ENCODE peak calls at places on chromosomes 3 and 15, in eight cellular contexts. E is lung, D is WTC11, U is AG04450, G is brain microvascular endothelial cell, L is HL-60, F is mucosa of descending colon, Y is psoas muscle. X is an unnamed sample.

GRCh38 chr3:65596511-65597224 is 442.1 kb downstream of the MAGI1 start:
- DNase-seq in F (no peak), D (no peak), G (no peak), L (no peak), U (no peak), E (no peak), Y (no peak), X (no peak)

GRCh38 chr3:27632431-27633223 is 89.5 kb downstream of the EOMES start:
- DNase-seq in Y (peak), U (peak), E (peak), G (peak), D (peak), F (peak), L (no peak), X (peak)

GRCh38 chr3:105758451-105758850 is 110.4 kb downstream of the CBLB start:
- DNase-seq in Y (no peak), U (no peak), G (no peak), E (no peak), D (no peak), F (no peak), L (no peak), X (no peak)

GRCh38 chr15:58760385-58761009 is 10.6 kb upstream of the MINDY2 start:
- DNase-seq in L (no peak), D (no peak), Y (no peak), E (no peak), U (no peak), F (no peak), G (no peak), X (no peak)

GRCh38 chr3:28726840-28727239 is 378.2 kb upstream of the AZI2 start:
- DNase-seq in F (peak), L (peak), D (peak), Y (peak), E (peak), U (no peak), G (peak), X (no peak)

GRCh38 chr15:76987896-76988860 is 6.7 kb upstream of the PSTPIP1 start:
- DNase-seq in F (peak), U (no peak), E (no peak), Y (peak), G (no peak), D (peak), L (peak), X (peak)

GRCh38 chr3:170132335-170132734 is 49.2 kb downstream of the PHC3 start:
- DNase-seq in D (no peak), G (no peak), F (no peak), U (no peak), L (no peak), Y (no peak), E (no peak), X (no peak)

GRCh38 chr15:52805351-52806283 is 15.5 kb upstream of the ONECUT1 start:
- DNase-seq in D (peak), L (no peak), Y (no peak), G (no peak), E (no peak), F (peak), U (no peak), X (no peak)

GRCh38 chr3:10517616-10518015 is 12.2 kb upstream of the ATP2B2 start:
- DNase-seq in G (no peak), Y (no peak), E (no peak), L (no peak), U (no peak), F (no peak), D (no peak), X (peak)

GRCh38 chr15:58472821-58473581 is 41.2 kb downstream of the LIPC start:
- DNase-seq in D (no peak), Y (no peak), G (no peak), F (no peak), U (no peak), L (no peak), E (no peak), X (no peak)

GRCh38 chr3:86029590-86029989 is 961.4 kb downstream of the VGLL3 start:
- DNase-seq in G (no peak), L (no peak), D (no peak), Y (no peak), F (no peak), E (no peak), U (no peak), X (no peak)

GRCh38 chr15:38864122-38864521 is 299.5 kb upstream of the RASGRP1 start:
- DNase-seq in F (no peak), L (no peak), G (no peak), Y (no peak), D (no peak), E (no peak), U (no peak), X (no peak)

GRCh38 chr3:11558002-11558401 is 85.7 kb downstream of the VGLL4 start:
- DNase-seq in Y (no peak), G (peak), D (no peak), L (no peak), U (no peak), F (no peak), E (no peak), X (no peak)

GRCh38 chr15:33600161-33600560 is 289.4 kb downstream of the RYR3 start:
- DNase-seq in U (no peak), E (no peak), L (no peak), Y (no peak), G (no peak), D (no peak), F (no peak), X (no peak)

GRCh38 chr3:183991403-183991802 is 26.3 kb downstream of the ABCC5 start:
- DNase-seq in Y (no peak), F (no peak), U (no peak), E (no peak), D (no peak), G (no peak), L (no peak), X (no peak)

GRCh38 chr3:160544837-160545236 is 20.5 kb downstream of the KPNA4 start:
- DNase-seq in G (no peak), L (no peak), F (no peak), U (no peak), E (no peak), D (no peak), Y (no peak), X (no peak)

GRCh38 chr3:64104691-64105101 is 81.4 kb upstream of the PSMD6 start:
- DNase-seq in U (no peak), Y (no peak), D (no peak), F (no peak), G (no peak), L (no peak), E (no peak), X (no peak)

GRCh38 chr3:186705882-186706780 is 11.0 kb upstream of the KNG1 start:
- DNase-seq in F (no peak), L (no peak), E (no peak), D (no peak), Y (no peak), G (no peak), U (no peak), X (no peak)

GRCh38 chr3:194107126-194107525 is 28.8 kb upstream of the HES1 start:
- DNase-seq in L (no peak), Y (no peak), U (no peak), G (no peak), F (no peak), E (no peak), D (no peak), X (no peak)

GRCh38 chr3:65581313-65581712 is 457.4 kb downstream of the MAGI1 start:
- DNase-seq in G (no peak), F (no peak), Y (no peak), E (no peak), L (no peak), D (no peak), U (no peak), X (no peak)

GRCh38 chr3:133837487-133838295 is 32.1 kb downstream of the SRPRB start:
- DNase-seq in L (no peak), D (no peak), E (no peak), F (no peak), Y (no peak), G (no peak), U (no peak), X (no peak)

GRCh38 chr3:141430326-141430725 is 56.5 kb upstream of the RASA2 start:
- DNase-seq in F (no peak), Y (no peak), D (no peak), G (no peak), L (no peak), U (no peak), E (no peak), X (no peak)

GRCh38 chr3:178001670-178002101 is 534.5 kb upstream of the KCNMB2 start:
- DNase-seq in U (no peak), L (no peak), Y (no peak), F (no peak), E (no peak), D (no peak), G (no peak), X (no peak)

GRCh38 chr15:37102315-37103021 is 2.1 kb upstream of the MEIS2 start:
- DNase-seq in E (no peak), D (peak), L (no peak), F (no peak), Y (no peak), G (no peak), U (no peak), X (peak)

GRCh38 chr3:63051920-63052319 is 176.7 kb upstream of the CADPS start:
- DNase-seq in D (peak), G (peak), F (no peak), U (no peak), Y (no peak), L (no peak), E (no peak), X (no peak)

GRCh38 chr15:42157981-42158765 is 1.7 kb upstream of the PLA2G4F start:
- DNase-seq in D (no peak), G (peak), L (no peak), U (peak), E (no peak), Y (no peak), F (no peak), X (no peak)

GRCh38 chr3:38960953-38961622 is 90.7 kb downstream of the SCN11A start:
- DNase-seq in E (peak), U (no peak), L (peak), F (no peak), D (peak), Y (no peak), G (peak), X (no peak)

GRCh38 chr3:17023006-17023664 is 138.4 kb downstream of the PLCL2 start:
- DNase-seq in U (no peak), D (no peak), F (no peak), E (no peak), Y (no peak), L (no peak), G (no peak), X (no peak)

GRCh38 chr15:85289677-85290365 is 90.6 kb upstream of the AKAP13 start:
- DNase-seq in U (no peak), G (peak), D (no peak), Y (peak), E (peak), L (no peak), F (no peak), X (no peak)

GRCh38 chr3:179146911-179147570 is 1.1 kb upstream of the PIK3CA start:
- DNase-seq in Y (no peak), F (no peak), D (no peak), E (no peak), L (peak), U (no peak), G (peak), X (no peak)

GRCh38 chr3:18098960-18099587 is 326.1 kb downstream of the SATB1 start:
- DNase-seq in F (no peak), E (no peak), U (peak), Y (no peak), L (no peak), G (peak), D (no peak), X (no peak)

GRCh38 chr3:11053926-11054503 is 61.5 kb downstream of the SLC6A1 start:
- DNase-seq in G (no peak), U (no peak), F (no peak), L (no peak), D (no peak), Y (no peak), E (no peak), X (no peak)

GRCh38 chr3:23390446-23390845 is 187.3 kb downstream of the UBE2E2 start:
- DNase-seq in L (no peak), F (no peak), D (no peak), U (no peak), E (no peak), Y (no peak), G (no peak), X (no peak)

GRCh38 chr3:195013962-195014361 is 257.0 kb downstream of the XXYLT1 start:
- DNase-seq in G (no peak), L (no peak), E (no peak), Y (no peak), U (no peak), F (no peak), D (no peak), X (peak)

GRCh38 chr15:33540174-33540573 is 229.4 kb downstream of the RYR3 start:
- DNase-seq in D (no peak), G (no peak), E (no peak), L (no peak), U (no peak), Y (no peak), F (no peak), X (no peak)

GRCh38 chr3:126999383-126999782 is 16.5 kb downstream of the PLXNA1 start:
- DNase-seq in L (no peak), D (no peak), Y (no peak), E (no peak), G (no peak), F (no peak), U (no peak), X (no peak)

GRCh38 chr15:98854496-98854895 is 153.1 kb downstream of the PGPEP1L start:
- DNase-seq in F (no peak), G (no peak), Y (no peak), E (no peak), U (no peak), D (no peak), L (no peak), X (no peak)

GRCh38 chr15:98855067-98855814 is 152.4 kb downstream of the PGPEP1L start:
- DNase-seq in Y (no peak), G (no peak), U (no peak), L (no peak), D (no peak), E (no peak), F (no peak), X (no peak)

GRCh38 chr15:98853593-98854420 is 153.8 kb downstream of the PGPEP1L start:
- DNase-seq in Y (no peak), F (no peak), G (no peak), L (no peak), E (no peak), D (peak), U (no peak), X (peak)

GRCh38 chr15:98853161-98853560 is 154.4 kb downstream of the PGPEP1L start:
- DNase-seq in D (peak), Y (peak), F (peak), E (peak), U (peak), G (peak), L (peak), X (peak)

GRCh38 chr15:98850991-98851776 is 156.4 kb downstream of the PGPEP1L start:
- DNase-seq in D (peak), G (peak), Y (peak), L (peak), E (peak), F (peak), U (no peak), X (peak)
- TF ChIP-seq CTCF in D (peak), G (peak), Y (peak), L (peak), E (peak), F (peak), U (peak), X (peak)

DNA sequence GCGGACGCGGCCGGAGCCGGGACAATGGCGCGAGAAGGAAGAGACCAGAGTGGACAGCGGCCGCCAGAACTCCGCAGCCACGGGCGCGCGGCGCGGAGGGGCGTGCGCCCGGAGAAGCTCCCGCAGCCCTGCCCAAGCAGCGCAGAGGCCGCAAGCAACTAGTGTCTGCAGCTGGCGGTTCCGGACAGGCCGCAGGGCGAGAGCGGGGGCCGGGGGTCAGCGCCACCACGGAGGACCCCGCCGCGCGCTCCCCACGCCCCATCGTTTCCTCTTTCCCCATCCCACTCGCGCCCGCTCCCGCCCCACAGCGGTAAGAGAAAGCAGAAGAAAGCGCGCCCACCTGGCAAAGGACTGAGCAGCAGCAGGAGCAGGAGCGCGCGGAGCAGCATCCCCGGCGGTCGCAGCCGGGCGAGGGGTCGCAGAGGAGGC is 440 bp downstream of the PRTG start:
- DNase-seq in E (peak), G (peak), D (no peak), F (no peak), L (no peak), Y (no peak), U (no peak), X (peak)
- TF ChIP-seq CTCF in E (no peak), G (no peak), D (no peak), F (no peak), L (no peak), Y (no peak), U (no peak), X (no peak)

DNA sequence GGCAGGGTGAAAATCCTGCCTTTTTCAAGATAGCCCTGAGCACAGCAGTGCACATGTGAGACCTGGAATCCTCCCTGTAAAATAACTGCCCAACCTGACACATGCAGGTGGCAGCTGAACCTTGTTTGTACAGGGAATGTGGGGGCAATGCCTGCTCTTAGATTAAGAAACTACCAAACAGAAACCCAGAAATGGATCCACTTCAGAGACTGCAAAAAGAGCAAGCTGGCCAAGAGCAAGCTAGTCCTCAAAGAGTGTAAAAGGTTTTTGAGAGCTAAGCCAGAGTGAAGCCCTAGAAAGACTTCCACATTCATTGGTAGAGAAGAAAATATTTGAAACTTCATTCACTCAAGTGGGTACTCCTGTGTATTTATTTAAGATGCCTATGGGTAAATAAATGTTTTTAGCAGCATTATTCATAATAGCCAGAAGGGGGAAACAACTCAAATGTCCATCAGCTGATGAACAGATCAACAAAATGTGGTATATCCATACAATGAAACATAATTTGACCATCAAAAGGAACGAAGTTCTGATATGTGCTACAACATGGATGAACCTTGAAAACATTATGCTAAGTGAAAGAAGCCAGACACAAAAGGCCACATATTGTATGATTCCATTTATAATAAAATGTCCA is 96.0 kb upstream of the TSC22D2 start:
- DNase-seq in U (no peak), L (no peak), E (peak), F (no peak), Y (no peak), D (no peak), G (no peak), X (no peak)
- TF ChIP-seq CTCF in U (no peak), L (no peak), E (no peak), F (no peak), Y (no peak), D (no peak), G (no peak), X (no peak)

GRCh38 chr3:45035441-45036301 is 9.6 kb downstream of the CLEC3B start:
- DNase-seq in F (peak), D (peak), L (no peak), G (no peak), E (no peak), Y (peak), U (no peak), X (peak)
- TF ChIP-seq CTCF in F (no peak), D (no peak), L (no peak), G (peak), E (no peak), Y (no peak), U (peak), X (no peak)

GRCh38 chr15:45417303-45417950 is 39.1 kb upstream of the GATM start:
- DNase-seq in L (no peak), E (no peak), G (no peak), D (no peak), U (no peak), F (no peak), Y (no peak), X (no peak)

GRCh38 chr15:45409596-45409995 is 31.3 kb upstream of the GATM start:
- DNase-seq in U (no peak), Y (no peak), E (no peak), F (no peak), L (no peak), G (no peak), D (no peak), X (no peak)

DNA sequence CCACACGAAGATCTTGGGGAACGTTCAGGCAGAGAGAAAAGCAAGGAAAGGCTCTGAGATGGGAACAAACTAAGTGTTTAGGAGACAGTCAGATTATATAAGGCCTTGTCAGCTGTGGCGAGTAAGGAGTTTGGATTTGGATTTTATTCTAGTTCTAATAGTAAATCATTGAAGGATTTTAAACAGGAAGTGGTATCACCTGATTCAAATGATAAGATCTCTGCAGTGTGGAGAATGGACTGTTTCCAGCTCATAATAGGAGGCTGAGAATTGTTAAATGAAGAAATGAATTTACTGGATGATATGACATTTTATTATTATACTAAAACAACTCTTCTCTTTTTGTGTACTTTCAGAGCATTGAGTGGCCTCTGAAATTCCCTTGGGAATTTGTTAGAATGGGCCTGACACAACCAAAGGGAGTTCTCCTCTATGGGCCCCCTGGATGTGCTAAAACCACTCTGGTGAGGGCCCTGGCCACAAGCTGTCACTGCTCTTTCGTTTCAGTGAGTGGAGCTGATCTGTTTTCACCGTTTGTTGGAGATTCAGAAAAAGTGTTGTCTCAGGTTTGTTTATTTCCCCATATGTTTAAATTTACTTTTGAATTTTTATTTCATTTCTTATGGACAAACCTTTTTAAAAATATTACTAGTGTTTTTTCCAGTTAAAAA is 36.0 kb upstream of the GATM start:
- DNase-seq in G (no peak), F (no peak), Y (no peak), L (no peak), D (no peak), U (no peak), E (no peak), X (no peak)
- TF ChIP-seq CTCF in G (no peak), F (no peak), Y (no peak), L (no peak), D (no peak), U (no peak), E (no peak), X (no peak)

GRCh38 chr3:153925826-153926514 is 195.2 kb upstream of the ARHGEF26 start:
- DNase-seq in Y (no peak), L (no peak), G (no peak), U (no peak), D (no peak), F (no peak), E (no peak), X (no peak)

DNA sequence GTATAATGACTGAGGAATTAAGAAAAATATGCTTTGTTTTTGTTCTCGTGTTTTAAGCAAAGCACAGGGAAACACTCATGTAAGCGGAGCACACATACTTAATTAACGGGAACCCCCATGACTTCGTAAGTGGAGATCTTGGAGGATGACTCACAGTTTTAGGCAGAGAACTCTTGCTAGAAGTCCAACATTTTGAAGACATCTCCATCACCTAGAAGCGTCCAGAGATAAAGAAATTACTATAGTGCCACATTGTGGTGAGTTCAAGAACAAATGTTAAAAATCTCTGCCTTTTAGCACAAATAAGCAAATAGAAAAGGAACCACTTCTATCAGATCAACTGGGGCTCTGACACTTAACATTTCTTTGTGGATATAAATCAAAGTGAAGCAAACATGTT is 194.1 kb upstream of the ARHGEF26 start:
- DNase-seq in L (no peak), F (no peak), E (no peak), D (no peak), Y (no peak), U (peak), G (peak), X (no peak)
- TF ChIP-seq CTCF in L (no peak), F (no peak), E (no peak), D (no peak), Y (no peak), U (peak), G (no peak), X (no peak)

GRCh38 chr15:70437882-70438331 is 325.5 kb downstream of the UACA start:
- DNase-seq in E (no peak), F (no peak), Y (no peak), D (no peak), U (no peak), G (no peak), L (no peak), X (no peak)
- TF ChIP-seq CTCF in E (no peak), F (no peak), Y (no peak), D (no peak), U (no peak), G (no peak), L (no peak), X (no peak)

X was measured in sigmoid colon.